ENCODE peak calls at places on chromosome 17, in ten cellular contexts. J is adrenal gland, U is heart right ventricle, M is keratinocyte, B is Peyer's patch, Z is ascending aorta, W is left ventricle myocardium inferior, L is spleen, C is endodermal cell, X is GM23338. P is an unnamed sample.

GRCh38 chr17:64573214-64573613 is 66.4 kb downstream of the CEP95 start:
- DNase-seq in J (no peak), U (no peak), M (no peak), B (no peak), Z (no peak), W (no peak), L (no peak), C (no peak), X (no peak), P (no peak)

GRCh38 chr17:40564195-40564882 is 933 bp downstream of the CCR7 start:
- DNase-seq in J (no peak), U (no peak), M (no peak), B (peak; percentile 45), Z (no peak), W (no peak), L (peak; percentile 75), C (peak; percentile 51), X (no peak), P (no peak)

GRCh38 chr17:58630883-58631522 is 60.8 kb downstream of the TEX14 start:
- DNase-seq in J (no peak), U (no peak), M (no peak), B (no peak), Z (no peak), W (no peak), L (no peak), C (peak; percentile 95), X (peak; percentile 73), P (peak; percentile 61)

GRCh38 chr17:42142371-42142896 is 12.4 kb downstream of the RAB5C start:
- DNase-seq in J (no peak), U (no peak), M (no peak), B (no peak), Z (no peak), W (no peak), L (no peak), C (no peak), X (no peak), P (no peak)

GRCh38 chr17:59547131-59547915 is 18.1 kb upstream of the DHX40 start:
- DNase-seq in J (no peak), U (no peak), M (no peak), B (no peak), Z (no peak), W (no peak), L (no peak), C (no peak), X (peak; percentile 22), P (no peak)

GRCh38 chr17:1060991-1061390 is 64.1 kb downstream of the TIMM22 start:
- DNase-seq in J (peak; percentile 97), U (no peak), M (peak; percentile 78), B (no peak), Z (peak; percentile 81), W (no peak), L (no peak), C (no peak), X (no peak), P (peak; percentile 98)

GRCh38 chr17:68868708-68869107 is 86.5 kb downstream of the ABCA8 start:
- DNase-seq in J (peak; percentile 48), U (no peak), M (no peak), B (no peak), Z (no peak), W (no peak), L (no peak), C (no peak), X (no peak), P (no peak)

GRCh38 chr17:30823425-30823824 is 1.1 kb downstream of the CRLF3 start:
- DNase-seq in J (no peak), U (no peak), M (no peak), B (no peak), Z (no peak), W (no peak), L (no peak), C (no peak), X (no peak), P (no peak)

GRCh38 chr17:7501729-7502128 is 17.6 kb downstream of the POLR2A start:
- DNase-seq in J (no peak), U (no peak), M (no peak), B (no peak), Z (no peak), W (no peak), L (no peak), C (no peak), X (no peak), P (no peak)

GRCh38 chr17:7502171-7502847 is 18.1 kb downstream of the POLR2A start:
- DNase-seq in J (no peak), U (no peak), M (no peak), B (no peak), Z (no peak), W (no peak), L (no peak), C (no peak), X (no peak), P (no peak)

GRCh38 chr17:7499161-7499560 is 15.0 kb downstream of the POLR2A start:
- DNase-seq in J (no peak), U (no peak), M (no peak), B (no peak), Z (no peak), W (no peak), L (no peak), C (no peak), X (no peak), P (no peak)

GRCh38 chr17:7502987-7503386 is 18.8 kb downstream of the POLR2A start:
- DNase-seq in J (no peak), U (no peak), M (no peak), B (no peak), Z (no peak), W (no peak), L (no peak), C (peak; percentile 84), X (peak; percentile 78), P (no peak)

GRCh38 chr17:7503521-7503920 is 19.4 kb downstream of the POLR2A start:
- DNase-seq in J (no peak), U (no peak), M (no peak), B (no peak), Z (no peak), W (no peak), L (no peak), C (no peak), X (no peak), P (no peak)
- H3K36me3 ChIP-seq in J (peaks cover 99% of the 10 kb centered on the region), U (peaks cover 100% of the 10 kb centered on the region), M (peaks cover 55% of the 10 kb centered on the region), B (peaks cover 3% of the 10 kb centered on the region), Z (peaks cover 91% of the 10 kb centered on the region), W (peaks cover 100% of the 10 kb centered on the region), L (peaks cover 98% of the 10 kb centered on the region), C (peaks cover 87% of the 10 kb centered on the region), X (peaks cover 76% of the 10 kb centered on the region), P (peaks cover 33% of the 10 kb centered on the region)

GRCh38 chr17:28206292-28206691 is 112.7 kb upstream of the TMEM97 start:
- DNase-seq in J (no peak), U (no peak), M (no peak), B (no peak), Z (no peak), W (no peak), L (no peak), C (no peak), X (no peak), P (no peak)

GRCh38 chr17:28204244-28204643 is 114.8 kb upstream of the TMEM97 start:
- DNase-seq in J (no peak), U (no peak), M (no peak), B (no peak), Z (no peak), W (no peak), L (no peak), C (no peak), X (no peak), P (no peak)

GRCh38 chr17:28201315-28201714 is 117.7 kb upstream of the TMEM97 start:
- DNase-seq in J (no peak), U (no peak), M (no peak), B (no peak), Z (no peak), W (no peak), L (no peak), C (no peak), X (no peak), P (no peak)

GRCh38 chr17:28199728-28200127 is 119.3 kb upstream of the TMEM97 start:
- DNase-seq in J (no peak), U (no peak), M (no peak), B (no peak), Z (no peak), W (no peak), L (no peak), C (no peak), X (no peak), P (no peak)

DNA sequence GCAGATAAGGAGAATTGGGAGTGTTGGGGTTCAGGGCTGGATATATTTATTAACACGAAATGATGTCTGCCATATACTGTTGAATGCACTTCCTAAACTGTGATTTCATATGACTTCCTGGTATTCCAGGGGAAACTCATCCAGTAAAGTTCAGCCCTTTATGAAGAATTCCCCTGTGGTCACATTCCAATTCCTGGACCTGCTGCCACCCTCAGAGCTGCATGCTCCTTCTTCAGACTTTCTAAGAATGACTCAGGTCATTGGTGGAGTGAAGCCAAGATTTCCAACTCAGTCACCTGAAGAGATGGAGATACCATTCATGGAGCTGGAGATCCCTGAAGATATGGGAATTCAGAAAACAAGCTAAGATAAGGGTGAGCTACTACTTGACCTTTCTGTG is 114.2 kb upstream of the TMEM97 start:
- DNase-seq in J (no peak), U (no peak), M (no peak), B (no peak), Z (no peak), W (no peak), L (no peak), C (no peak), X (no peak), P (no peak)
- H3K4me3 ChIP-seq in J (no peak overlapping the region), U (no peak overlapping the region), M (no peak overlapping the region), B (no peak overlapping the region), Z (no peak overlapping the region), W (no peak overlapping the region), L (no peak overlapping the region), C (no peak overlapping the region), X (no peak overlapping the region), P (no peak overlapping the region)

GRCh38 chr17:74032222-74032621 is 171.3 kb upstream of the RPL38 start:
- DNase-seq in J (no peak), U (no peak), M (no peak), B (no peak), Z (no peak), W (no peak), L (no peak), C (peak; percentile 75), X (no peak), P (no peak)

GRCh38 chr17:74028717-74029116 is 174.8 kb upstream of the RPL38 start:
- DNase-seq in J (no peak), U (no peak), M (no peak), B (no peak), Z (no peak), W (no peak), L (no peak), C (no peak), X (no peak), P (no peak)

GRCh38 chr17:74027539-74027938 is 175.9 kb upstream of the RPL38 start:
- DNase-seq in J (no peak), U (no peak), M (no peak), B (no peak), Z (no peak), W (no peak), L (no peak), C (no peak), X (no peak), P (no peak)

GRCh38 chr17:74037320-74037719 is 166.2 kb upstream of the RPL38 start:
- DNase-seq in J (no peak), U (no peak), M (no peak), B (no peak), Z (no peak), W (no peak), L (no peak), C (peak; percentile 83), X (peak; percentile 5), P (peak; percentile 26)

DNA sequence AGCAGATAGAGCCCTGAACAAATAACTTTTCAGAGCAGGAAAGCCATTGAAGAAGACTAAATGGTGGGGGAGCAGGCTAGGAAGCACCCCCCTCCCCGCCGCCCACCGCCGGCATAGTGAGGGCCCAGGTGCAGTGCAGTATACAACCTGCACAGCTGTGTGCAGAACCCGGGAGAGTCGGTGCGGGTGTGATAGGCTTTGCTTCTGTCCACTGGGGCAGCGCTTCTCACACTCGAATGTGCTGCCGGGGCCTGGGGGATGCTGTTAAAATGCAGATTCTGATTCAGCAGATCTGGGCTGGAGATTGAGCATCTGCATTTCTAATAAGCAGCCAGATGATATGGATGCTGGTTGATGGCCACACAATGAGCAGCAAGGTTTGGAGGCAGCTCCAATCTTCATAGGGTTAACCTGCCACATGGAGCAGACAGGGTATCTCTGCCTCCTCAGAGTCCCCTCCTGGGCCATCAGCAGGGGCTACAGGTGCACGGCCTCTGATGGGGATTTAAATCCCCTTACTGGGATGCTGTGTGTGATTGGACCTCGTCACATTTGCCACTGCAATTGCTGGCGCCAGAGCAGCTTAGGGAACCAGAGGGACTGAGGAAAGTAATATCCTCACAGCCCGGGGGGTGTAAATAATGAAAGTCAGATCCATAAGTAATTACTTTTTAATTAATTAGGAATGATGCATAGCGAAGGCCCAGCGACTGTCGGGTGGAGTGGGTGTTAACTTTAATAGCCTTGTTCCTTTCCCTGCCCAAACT is 172.0 kb upstream of the RPL38 start:
- DNase-seq in J (no peak), U (no peak), M (no peak), B (no peak), Z (no peak), W (no peak), L (no peak), C (no peak), X (no peak), P (no peak)
- H3K27me3 ChIP-seq in J (no peaks in the 10 kb centered on the region), U (peaks cover 75% of the 10 kb centered on the region), M (peaks cover 16% of the 10 kb centered on the region), B (no peaks in the 10 kb centered on the region), Z (no peaks in the 10 kb centered on the region), W (peaks cover 95% of the 10 kb centered on the region), L (no peaks in the 10 kb centered on the region), C (no peaks in the 10 kb centered on the region), X (no peaks in the 10 kb centered on the region), P (no peaks in the 10 kb centered on the region)

GRCh38 chr17:75673487-75673886 is 6.3 kb downstream of the SAP30BP start:
- DNase-seq in J (no peak), U (no peak), M (no peak), B (no peak), Z (no peak), W (no peak), L (no peak), C (no peak), X (no peak), P (no peak)
- H3K36me3 ChIP-seq in J (peaks cover 61% of the 10 kb centered on the region), U (peaks cover 77% of the 10 kb centered on the region), M (peaks cover 25% of the 10 kb centered on the region), B (no peaks in the 10 kb centered on the region), Z (peaks cover 44% of the 10 kb centered on the region), W (peaks cover 59% of the 10 kb centered on the region), L (peaks cover 53% of the 10 kb centered on the region), C (peaks cover 79% of the 10 kb centered on the region), X (peaks cover 32% of the 10 kb centered on the region), P (peaks cover 71% of the 10 kb centered on the region)

P was measured in MG63.